ENCODE peak calls at places on chromosomes 16 and 17, in ten cellular contexts. One of them, this sample, is unnamed.

GRCh38 chr16:58196898-58197313 is 1.0 kb downstream of the CSNK2A2 start:
- DNase-seq in fibroblast of mammary gland: peak
- DNase-seq in GM13976: no peak
- DNase-seq in fibroblast of pulmonary artery: peak
- DNase-seq in left lung: no peak
- DNase-seq in transverse colon: no peak
- DNase-seq in glutamatergic neuron: no peak
- DNase-seq in cardiac fibroblast: peak
- DNase-seq in heart right ventricle: no peak
- DNase-seq in AG09319: no peak
- DNase-seq in this sample: peak

GRCh38 chr17:75459246-75459589 is 2.8 kb downstream of the TMEM94 start:
- DNase-seq in fibroblast of mammary gland: no peak
- DNase-seq in GM13976: no peak
- DNase-seq in fibroblast of pulmonary artery: no peak
- DNase-seq in left lung: no peak
- DNase-seq in transverse colon: peak
- DNase-seq in glutamatergic neuron: no peak
- DNase-seq in cardiac fibroblast: no peak
- DNase-seq in heart right ventricle: no peak
- DNase-seq in AG09319: no peak
- DNase-seq in this sample: no peak

GRCh38 chr16:88616320-88616719 is 22.1 kb upstream of the IL17C start:
- DNase-seq in fibroblast of mammary gland: no peak
- DNase-seq in GM13976: no peak
- DNase-seq in fibroblast of pulmonary artery: no peak
- DNase-seq in left lung: peak
- DNase-seq in transverse colon: peak
- DNase-seq in glutamatergic neuron: no peak
- DNase-seq in cardiac fibroblast: no peak
- DNase-seq in heart right ventricle: no peak
- DNase-seq in AG09319: no peak
- DNase-seq in this sample: no peak

GRCh38 chr17:38578641-38579480 is 26.9 kb downstream of the SRCIN1 start:
- DNase-seq in fibroblast of mammary gland: no peak
- DNase-seq in GM13976: no peak
- DNase-seq in fibroblast of pulmonary artery: no peak
- DNase-seq in left lung: no peak
- DNase-seq in transverse colon: no peak
- DNase-seq in glutamatergic neuron: peak
- DNase-seq in cardiac fibroblast: no peak
- DNase-seq in heart right ventricle: no peak
- DNase-seq in AG09319: no peak
- DNase-seq in this sample: no peak

GRCh38 chr17:83198366-83199341 is 119.2 kb downstream of the METRNL start:
- DNase-seq in fibroblast of mammary gland: no peak
- DNase-seq in GM13976: no peak
- DNase-seq in fibroblast of pulmonary artery: no peak
- DNase-seq in left lung: peak
- DNase-seq in transverse colon: no peak
- DNase-seq in glutamatergic neuron: peak
- DNase-seq in cardiac fibroblast: no peak
- DNase-seq in heart right ventricle: no peak
- DNase-seq in AG09319: no peak
- DNase-seq in this sample: no peak

GRCh38 chr16:89345663-89346150 is 128.2 kb downstream of the ZNF778 start:
- DNase-seq in fibroblast of mammary gland: no peak
- DNase-seq in GM13976: no peak
- DNase-seq in fibroblast of pulmonary artery: no peak
- DNase-seq in left lung: no peak
- DNase-seq in transverse colon: no peak
- DNase-seq in glutamatergic neuron: no peak
- DNase-seq in cardiac fibroblast: no peak
- DNase-seq in heart right ventricle: no peak
- DNase-seq in AG09319: no peak
- DNase-seq in this sample: no peak

GRCh38 chr17:54974758-54975157 is 6.2 kb downstream of the STXBP4 start:
- DNase-seq in fibroblast of mammary gland: no peak
- DNase-seq in GM13976: no peak
- DNase-seq in fibroblast of pulmonary artery: no peak
- DNase-seq in left lung: no peak
- DNase-seq in transverse colon: no peak
- DNase-seq in glutamatergic neuron: no peak
- DNase-seq in cardiac fibroblast: no peak
- DNase-seq in heart right ventricle: no peak
- DNase-seq in AG09319: no peak
- DNase-seq in this sample: no peak

GRCh38 chr16:16162591-16162990 is 60.7 kb downstream of the ABCC6 start:
- DNase-seq in fibroblast of mammary gland: no peak
- DNase-seq in GM13976: no peak
- DNase-seq in fibroblast of pulmonary artery: no peak
- DNase-seq in left lung: no peak
- DNase-seq in transverse colon: no peak
- DNase-seq in glutamatergic neuron: no peak
- DNase-seq in cardiac fibroblast: no peak
- DNase-seq in heart right ventricle: no peak
- DNase-seq in AG09319: no peak
- DNase-seq in this sample: no peak

GRCh38 chr16:74296120-74296464 is 522 bp upstream of the PSMD7 start:
- DNase-seq in fibroblast of mammary gland: no peak
- DNase-seq in GM13976: no peak
- DNase-seq in fibroblast of pulmonary artery: no peak
- DNase-seq in left lung: no peak
- DNase-seq in transverse colon: no peak
- DNase-seq in glutamatergic neuron: no peak
- DNase-seq in cardiac fibroblast: no peak
- DNase-seq in heart right ventricle: peak
- DNase-seq in AG09319: no peak
- DNase-seq in this sample: no peak

GRCh38 chr17:27244481-27245223 is 49.3 kb upstream of the WSB1 start:
- DNase-seq in fibroblast of mammary gland: peak
- DNase-seq in GM13976: no peak
- DNase-seq in fibroblast of pulmonary artery: peak
- DNase-seq in left lung: peak
- DNase-seq in transverse colon: peak
- DNase-seq in glutamatergic neuron: no peak
- DNase-seq in cardiac fibroblast: peak
- DNase-seq in heart right ventricle: peak
- DNase-seq in AG09319: peak
- DNase-seq in this sample: no peak

GRCh38 chr17:20230924-20231323 is 221.8 kb downstream of the SPECC1 start:
- DNase-seq in fibroblast of mammary gland: no peak
- DNase-seq in GM13976: no peak
- DNase-seq in fibroblast of pulmonary artery: no peak
- DNase-seq in left lung: no peak
- DNase-seq in transverse colon: no peak
- DNase-seq in glutamatergic neuron: no peak
- DNase-seq in cardiac fibroblast: no peak
- DNase-seq in heart right ventricle: no peak
- DNase-seq in AG09319: no peak
- DNase-seq in this sample: no peak

GRCh38 chr17:66167189-66167815 is 24.6 kb downstream of the CEP112 start:
- DNase-seq in fibroblast of mammary gland: no peak
- DNase-seq in GM13976: no peak
- DNase-seq in fibroblast of pulmonary artery: no peak
- DNase-seq in left lung: no peak
- DNase-seq in transverse colon: no peak
- DNase-seq in glutamatergic neuron: no peak
- DNase-seq in cardiac fibroblast: peak
- DNase-seq in heart right ventricle: no peak
- DNase-seq in AG09319: no peak
- DNase-seq in this sample: no peak

GRCh38 chr17:68603027-68603426 is 1.9 kb upstream of the FAM20A start:
- DNase-seq in fibroblast of mammary gland: no peak
- DNase-seq in GM13976: no peak
- DNase-seq in fibroblast of pulmonary artery: no peak
- DNase-seq in left lung: peak
- DNase-seq in transverse colon: no peak
- DNase-seq in glutamatergic neuron: no peak
- DNase-seq in cardiac fibroblast: no peak
- DNase-seq in heart right ventricle: peak
- DNase-seq in AG09319: no peak
- DNase-seq in this sample: no peak

GRCh38 chr16:1710811-1711507 is 5.0 kb downstream of the MAPK8IP3 start:
- DNase-seq in fibroblast of mammary gland: no peak
- DNase-seq in GM13976: no peak
- DNase-seq in fibroblast of pulmonary artery: no peak
- DNase-seq in left lung: no peak
- DNase-seq in transverse colon: no peak
- DNase-seq in glutamatergic neuron: no peak
- DNase-seq in cardiac fibroblast: no peak
- DNase-seq in heart right ventricle: no peak
- DNase-seq in AG09319: no peak
- DNase-seq in this sample: no peak
- TF ChIP-seq CTCF in fibroblast of mammary gland: no peak
- TF ChIP-seq CTCF in GM13976: no peak
- TF ChIP-seq CTCF in fibroblast of pulmonary artery: no peak
- TF ChIP-seq CTCF in left lung: no peak
- TF ChIP-seq CTCF in transverse colon: no peak
- TF ChIP-seq CTCF in glutamatergic neuron: no peak
- TF ChIP-seq CTCF in cardiac fibroblast: no peak
- TF ChIP-seq CTCF in heart right ventricle: no peak
- TF ChIP-seq CTCF in AG09319: no peak
- TF ChIP-seq CTCF in this sample: no peak

DNA sequence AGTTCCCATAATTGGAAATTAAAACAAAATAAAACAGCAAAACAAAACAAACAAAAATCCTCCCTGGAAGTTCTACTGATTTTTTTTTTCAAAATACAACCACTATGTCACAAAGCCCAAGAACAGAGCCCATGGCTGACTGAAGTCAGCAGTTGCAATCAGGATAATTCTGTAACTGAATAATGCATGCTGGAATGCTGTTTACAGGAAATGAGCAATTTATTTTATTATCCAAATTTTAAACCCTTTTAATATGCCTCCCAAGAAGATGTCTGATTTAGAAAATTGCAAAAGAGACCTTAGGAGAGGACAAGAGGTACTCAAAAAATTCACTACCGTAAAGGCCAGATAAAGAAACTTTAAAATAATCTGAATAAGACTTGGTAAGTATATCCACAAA is 578.2 kb downstream of the TOX3 start:
- DNase-seq in fibroblast of mammary gland: no peak
- DNase-seq in GM13976: no peak
- DNase-seq in fibroblast of pulmonary artery: peak
- DNase-seq in left lung: no peak
- DNase-seq in transverse colon: no peak
- DNase-seq in glutamatergic neuron: no peak
- DNase-seq in cardiac fibroblast: no peak
- DNase-seq in heart right ventricle: no peak
- DNase-seq in AG09319: peak
- DNase-seq in this sample: no peak
- TF ChIP-seq CTCF in fibroblast of mammary gland: no peak
- TF ChIP-seq CTCF in GM13976: no peak
- TF ChIP-seq CTCF in fibroblast of pulmonary artery: no peak
- TF ChIP-seq CTCF in left lung: no peak
- TF ChIP-seq CTCF in transverse colon: no peak
- TF ChIP-seq CTCF in glutamatergic neuron: no peak
- TF ChIP-seq CTCF in cardiac fibroblast: no peak
- TF ChIP-seq CTCF in heart right ventricle: no peak
- TF ChIP-seq CTCF in AG09319: no peak
- TF ChIP-seq CTCF in this sample: no peak

GRCh38 chr16:63458842-63459241 is 1422.6 kb upstream of the CDH8 start:
- DNase-seq in fibroblast of mammary gland: no peak
- DNase-seq in GM13976: no peak
- DNase-seq in fibroblast of pulmonary artery: no peak
- DNase-seq in left lung: no peak
- DNase-seq in transverse colon: no peak
- DNase-seq in glutamatergic neuron: no peak
- DNase-seq in cardiac fibroblast: no peak
- DNase-seq in heart right ventricle: no peak
- DNase-seq in AG09319: no peak
- DNase-seq in this sample: no peak

GRCh38 chr16:63457869-63458268 is 1421.6 kb upstream of the CDH8 start:
- DNase-seq in fibroblast of mammary gland: no peak
- DNase-seq in GM13976: no peak
- DNase-seq in fibroblast of pulmonary artery: no peak
- DNase-seq in left lung: no peak
- DNase-seq in transverse colon: no peak
- DNase-seq in glutamatergic neuron: no peak
- DNase-seq in cardiac fibroblast: no peak
- DNase-seq in heart right ventricle: no peak
- DNase-seq in AG09319: no peak
- DNase-seq in this sample: no peak

GRCh38 chr16:63461248-63461841 is 1425.1 kb upstream of the CDH8 start:
- DNase-seq in fibroblast of mammary gland: peak
- DNase-seq in GM13976: no peak
- DNase-seq in fibroblast of pulmonary artery: peak
- DNase-seq in left lung: no peak
- DNase-seq in transverse colon: no peak
- DNase-seq in glutamatergic neuron: peak
- DNase-seq in cardiac fibroblast: peak
- DNase-seq in heart right ventricle: no peak
- DNase-seq in AG09319: peak
- DNase-seq in this sample: no peak
- TF ChIP-seq CTCF in fibroblast of mammary gland: peak
- TF ChIP-seq CTCF in GM13976: no peak
- TF ChIP-seq CTCF in fibroblast of pulmonary artery: peak
- TF ChIP-seq CTCF in left lung: no peak
- TF ChIP-seq CTCF in transverse colon: no peak
- TF ChIP-seq CTCF in glutamatergic neuron: peak
- TF ChIP-seq CTCF in cardiac fibroblast: peak
- TF ChIP-seq CTCF in heart right ventricle: peak
- TF ChIP-seq CTCF in AG09319: peak
- TF ChIP-seq CTCF in this sample: peak

GRCh38 chr17:48542114-48542955 is 2.6 kb downstream of the HOXB2 start:
- DNase-seq in fibroblast of mammary gland: peak
- DNase-seq in GM13976: no peak
- DNase-seq in fibroblast of pulmonary artery: peak
- DNase-seq in left lung: no peak
- DNase-seq in transverse colon: no peak
- DNase-seq in glutamatergic neuron: no peak
- DNase-seq in cardiac fibroblast: peak
- DNase-seq in heart right ventricle: no peak
- DNase-seq in AG09319: no peak
- DNase-seq in this sample: no peak

GRCh38 chr17:48544356-48545021 is 420 bp downstream of the HOXB2 start:
- DNase-seq in fibroblast of mammary gland: peak
- DNase-seq in GM13976: no peak
- DNase-seq in fibroblast of pulmonary artery: peak
- DNase-seq in left lung: peak
- DNase-seq in transverse colon: peak
- DNase-seq in glutamatergic neuron: peak
- DNase-seq in cardiac fibroblast: peak
- DNase-seq in heart right ventricle: peak
- DNase-seq in AG09319: no peak
- DNase-seq in this sample: peak

GRCh38 chr17:48541574-48542113 is 3.3 kb downstream of the HOXB2 start:
- DNase-seq in fibroblast of mammary gland: peak
- DNase-seq in GM13976: no peak
- DNase-seq in fibroblast of pulmonary artery: peak
- DNase-seq in left lung: no peak
- DNase-seq in transverse colon: peak
- DNase-seq in glutamatergic neuron: peak
- DNase-seq in cardiac fibroblast: peak
- DNase-seq in heart right ventricle: peak
- DNase-seq in AG09319: no peak
- DNase-seq in this sample: peak

GRCh38 chr17:48543854-48544355 is 1.0 kb downstream of the HOXB2 start:
- DNase-seq in fibroblast of mammary gland: no peak
- DNase-seq in GM13976: peak
- DNase-seq in fibroblast of pulmonary artery: no peak
- DNase-seq in left lung: no peak
- DNase-seq in transverse colon: no peak
- DNase-seq in glutamatergic neuron: no peak
- DNase-seq in cardiac fibroblast: no peak
- DNase-seq in heart right ventricle: peak
- DNase-seq in AG09319: no peak
- DNase-seq in this sample: peak

GRCh38 chr17:48542956-48543853 is 1.7 kb downstream of the HOXB2 start:
- DNase-seq in fibroblast of mammary gland: no peak
- DNase-seq in GM13976: peak
- DNase-seq in fibroblast of pulmonary artery: peak
- DNase-seq in left lung: no peak
- DNase-seq in transverse colon: peak
- DNase-seq in glutamatergic neuron: peak
- DNase-seq in cardiac fibroblast: peak
- DNase-seq in heart right ventricle: peak
- DNase-seq in AG09319: no peak
- DNase-seq in this sample: peak
- TF ChIP-seq CTCF in fibroblast of mammary gland: no peak
- TF ChIP-seq CTCF in GM13976: no peak
- TF ChIP-seq CTCF in fibroblast of pulmonary artery: peak
- TF ChIP-seq CTCF in left lung: no peak
- TF ChIP-seq CTCF in transverse colon: no peak
- TF ChIP-seq CTCF in glutamatergic neuron: peak
- TF ChIP-seq CTCF in cardiac fibroblast: no peak
- TF ChIP-seq CTCF in heart right ventricle: no peak
- TF ChIP-seq CTCF in AG09319: no peak
- TF ChIP-seq CTCF in this sample: no peak